ENCODE peak calls at places on chromosomes 6 and 20, in six cellular contexts. P, A, D, V, Y and N are unnamed samples.

GRCh38 chr20:49811825-49812462 is 684 bp upstream of the SLC9A8 start:
- DNase-seq in P (no peak), A (no peak), D (no peak), V (no peak), Y (no peak), N (no peak)

GRCh38 chr6:113281014-113281810 is 575.9 kb upstream of the MARCKS start:
- DNase-seq in P (no peak), A (no peak), D (no peak), V (no peak), Y (no peak), N (no peak)

GRCh38 chr20:48066256-48066655 is 281.0 kb upstream of the SULF2 start:
- DNase-seq in P (no peak), A (no peak), D (no peak), V (no peak), Y (no peak), N (no peak)

GRCh38 chr6:118324081-118324480 is 224.0 kb upstream of the PLN start:
- DNase-seq in P (no peak), A (no peak), D (no peak), V (no peak), Y (no peak), N (no peak)

GRCh38 chr6:169158750-169159149 is 94.9 kb downstream of the THBS2 start:
- DNase-seq in P (no peak), A (peak), D (no peak), V (no peak), Y (no peak), N (no peak)

GRCh38 chr20:40869416-40870147 is 159.0 kb upstream of the TOP1 start:
- DNase-seq in P (no peak), A (no peak), D (no peak), V (no peak), Y (no peak), N (peak)

GRCh38 chr6:16239798-16240123 is 1.4 kb downstream of the GMPR start:
- DNase-seq in P (no peak), A (no peak), D (no peak), V (no peak), Y (no peak), N (no peak)

GRCh38 chr6:20873425-20874190 is 339.4 kb downstream of the CDKAL1 start:
- DNase-seq in P (peak), A (no peak), D (no peak), V (no peak), Y (no peak), N (no peak)

GRCh38 chr6:78436335-78436734 is 431.0 kb upstream of the IRAK1BP1 start:
- DNase-seq in P (peak), A (no peak), D (no peak), V (no peak), Y (no peak), N (no peak)

GRCh38 chr6:101083533-101084172 is 202.5 kb upstream of the ASCC3 start:
- DNase-seq in P (no peak), A (no peak), D (no peak), V (no peak), Y (no peak), N (no peak)

GRCh38 chr20:13105864-13106457 is 97.2 kb downstream of the SPTLC3 start:
- DNase-seq in P (no peak), A (peak), D (no peak), V (no peak), Y (no peak), N (no peak)

GRCh38 chr6:130185658-130186057 is 37.1 kb downstream of the SAMD3 start:
- DNase-seq in P (no peak), A (no peak), D (no peak), V (no peak), Y (no peak), N (no peak)

GRCh38 chr20:17503501-17504325 is 27.5 kb downstream of the BFSP1 start:
- DNase-seq in P (no peak), A (no peak), D (no peak), V (no peak), Y (no peak), N (no peak)

GRCh38 chr6:141587482-141588266 is 545.1 kb upstream of the GJE1 start:
- DNase-seq in P (no peak), A (no peak), D (no peak), V (no peak), Y (no peak), N (no peak)

GRCh38 chr6:162032620-162033019 is 694.9 kb downstream of the PRKN start:
- DNase-seq in P (no peak), A (peak), D (no peak), V (no peak), Y (no peak), N (no peak)

DNA sequence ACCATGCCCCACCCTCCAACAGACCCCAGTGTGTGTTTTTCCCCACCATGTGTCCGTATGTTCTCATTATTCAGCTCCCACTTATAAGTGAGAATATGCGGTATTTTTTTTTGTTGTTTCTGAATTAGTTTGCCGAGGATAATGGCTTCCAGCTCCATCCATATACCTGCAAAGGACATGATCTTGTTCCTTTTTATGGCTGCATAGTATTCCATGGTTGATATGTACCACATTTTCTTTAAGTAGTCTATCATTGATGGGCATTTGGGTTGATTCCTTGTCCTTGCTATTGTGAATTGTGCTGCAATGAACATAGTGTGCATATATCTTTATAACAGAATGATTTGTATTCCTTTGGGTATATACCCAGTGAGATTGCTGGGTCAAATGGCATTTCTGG is 176.9 kb downstream of the UTRN start:
- DNase-seq in P (no peak), A (no peak), D (no peak), V (no peak), Y (no peak), N (no peak)
- TF ChIP-seq CTCF in P (no peak), A (no peak), D (no peak), V (no peak), Y (no peak), N (no peak)

GRCh38 chr6:166422201-166422940 is 39.6 kb upstream of the MPC1 start:
- DNase-seq in P (no peak), A (no peak), D (no peak), V (no peak), Y (no peak), N (no peak)

GRCh38 chr6:166418691-166419143 is 36.0 kb upstream of the MPC1 start:
- DNase-seq in P (no peak), A (no peak), D (no peak), V (no peak), Y (no peak), N (no peak)

GRCh38 chr6:166419717-166420116 is 37.0 kb upstream of the MPC1 start:
- DNase-seq in P (no peak), A (no peak), D (no peak), V (no peak), Y (no peak), N (no peak)

GRCh38 chr6:166419268-166419667 is 36.5 kb upstream of the MPC1 start:
- DNase-seq in P (no peak), A (peak), D (no peak), V (peak), Y (no peak), N (no peak)

GRCh38 chr6:166420351-166420750 is 37.6 kb upstream of the MPC1 start:
- DNase-seq in P (no peak), A (no peak), D (no peak), V (no peak), Y (no peak), N (no peak)
- TF ChIP-seq CTCF in P (peak), A (no peak), D (no peak), V (no peak), Y (no peak), N (no peak)

GRCh38 chr6:157235600-157236039 is 87.7 kb downstream of the TMEM242 start:
- DNase-seq in P (no peak), A (peak), D (peak), V (no peak), Y (no peak), N (peak)
- TF ChIP-seq CTCF in P (peak), A (peak), D (peak), V (peak), Y (peak), N (peak)

DNA sequence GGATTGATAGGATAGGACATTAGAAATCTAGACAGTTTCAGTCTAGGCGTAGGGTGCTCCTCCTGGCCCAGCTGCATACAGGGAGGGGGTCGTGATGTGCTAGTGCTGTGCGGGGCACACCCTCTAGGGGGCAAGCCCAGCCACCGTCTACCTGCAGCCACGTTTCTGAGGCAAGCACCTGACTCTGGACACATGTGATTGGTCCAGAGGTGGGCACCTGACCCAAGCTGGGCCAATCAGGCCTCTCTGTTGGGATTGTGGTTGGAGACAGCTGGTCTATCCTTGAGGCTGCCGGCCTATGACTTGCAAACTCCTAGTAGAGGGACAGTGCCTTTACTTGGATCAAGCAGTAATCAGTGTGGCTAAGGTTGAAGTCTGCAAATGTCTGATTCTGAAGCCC is 317.1 kb downstream of the BMP7 start:
- DNase-seq in P (no peak), A (no peak), D (no peak), V (no peak), Y (no peak), N (no peak)
- TF ChIP-seq CTCF in P (no peak), A (no peak), D (no peak), V (no peak), Y (no peak), N (no peak)

GRCh38 chr20:63402178-63402859 is 41.2 kb upstream of the CHRNA4 start:
- DNase-seq in P (no peak), A (no peak), D (no peak), V (no peak), Y (no peak), N (no peak)

GRCh38 chr20:63401384-63402110 is 40.4 kb upstream of the CHRNA4 start:
- DNase-seq in P (no peak), A (no peak), D (no peak), V (no peak), Y (no peak), N (no peak)

GRCh38 chr20:63399596-63400375 is 38.6 kb upstream of the CHRNA4 start:
- DNase-seq in P (no peak), A (no peak), D (no peak), V (no peak), Y (no peak), N (no peak)

GRCh38 chr20:63398744-63399514 is 37.8 kb upstream of the CHRNA4 start:
- DNase-seq in P (no peak), A (no peak), D (no peak), V (no peak), Y (no peak), N (no peak)

GRCh38 chr20:63400486-63401210 is 39.5 kb upstream of the CHRNA4 start:
- DNase-seq in P (no peak), A (no peak), D (no peak), V (no peak), Y (no peak), N (no peak)
- TF ChIP-seq CTCF in P (no peak), A (no peak), D (no peak), V (no peak), Y (no peak), N (no peak)

DNA sequence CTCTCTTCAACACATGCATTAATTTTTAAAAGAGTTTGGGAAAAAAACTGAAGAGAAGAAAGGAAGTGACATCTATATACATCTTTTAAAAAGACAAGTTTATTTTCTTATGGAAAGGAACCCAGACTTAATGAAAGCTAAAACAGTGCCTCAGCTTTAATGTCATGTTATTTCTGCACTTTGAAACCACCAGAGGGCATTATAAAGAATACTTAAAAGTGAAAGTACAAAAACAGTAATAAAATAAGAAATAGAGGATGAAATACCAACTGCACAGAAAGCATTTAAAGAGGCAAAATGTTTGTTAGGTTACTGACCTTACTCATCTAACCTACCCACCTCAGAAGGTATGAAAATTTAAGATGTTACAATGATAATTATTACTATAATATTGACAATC is 98.8 kb downstream of the HUS1B start:
- DNase-seq in P (no peak), A (peak), D (no peak), V (no peak), Y (no peak), N (no peak)
- TF ChIP-seq CTCF in P (no peak), A (peak), D (no peak), V (peak), Y (no peak), N (no peak)

GRCh38 chr6:44668391-44668930 is 281.0 kb downstream of the CDC5L start:
- DNase-seq in P (no peak), A (no peak), D (no peak), V (no peak), Y (no peak), N (no peak)

GRCh38 chr6:44668976-44669934 is 281.7 kb downstream of the CDC5L start:
- DNase-seq in P (no peak), A (no peak), D (no peak), V (no peak), Y (no peak), N (no peak)

GRCh38 chr6:44667226-44667625 is 279.7 kb downstream of the CDC5L start:
- DNase-seq in P (no peak), A (no peak), D (no peak), V (no peak), Y (no peak), N (no peak)

GRCh38 chr6:44666324-44666723 is 278.8 kb downstream of the CDC5L start:
- DNase-seq in P (peak), A (no peak), D (no peak), V (no peak), Y (no peak), N (no peak)

DNA sequence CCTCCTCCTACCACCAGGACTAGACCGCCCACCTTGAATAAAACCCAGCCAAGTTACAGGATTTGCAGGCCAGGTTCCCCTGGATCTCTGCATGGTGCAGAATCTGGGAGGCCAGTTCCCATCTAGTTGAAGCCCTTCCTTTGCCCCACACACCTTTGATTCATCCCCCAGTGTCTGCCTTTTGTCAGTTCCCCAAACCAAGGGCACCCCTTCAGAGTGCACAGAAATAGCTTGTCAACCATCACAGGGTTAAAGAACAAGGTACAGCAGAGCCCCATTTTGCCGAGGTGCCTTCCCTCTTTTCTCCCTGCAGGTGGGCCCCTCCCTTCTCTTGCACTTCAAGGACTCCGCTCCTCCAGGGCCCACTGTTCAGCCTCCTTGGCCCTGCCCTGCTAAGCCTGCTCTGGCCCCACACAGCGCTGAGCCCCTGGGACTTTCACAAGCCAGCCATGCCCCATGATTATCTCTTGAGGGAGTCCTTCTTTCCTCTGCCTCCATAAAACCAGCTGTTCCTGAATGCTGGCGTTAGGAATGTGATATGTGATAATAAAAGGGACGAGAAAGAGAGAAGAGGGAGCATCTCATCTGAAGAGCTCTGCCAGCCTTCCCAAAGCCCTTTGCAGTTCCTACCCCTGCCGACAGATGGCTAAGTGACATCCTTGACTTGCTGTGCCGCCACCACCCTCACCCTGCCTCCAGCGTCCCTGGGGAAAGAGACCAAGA is 280.3 kb downstream of the CDC5L start:
- DNase-seq in P (peak), A (peak), D (peak), V (no peak), Y (no peak), N (peak)
- TF ChIP-seq CTCF in P (peak), A (peak), D (peak), V (peak), Y (peak), N (peak)

GRCh38 chr20:51635680-51636079 is 93.2 kb upstream of the NFATC2 start:
- DNase-seq in P (no peak), A (no peak), D (no peak), V (no peak), Y (no peak), N (no peak)
- TF ChIP-seq CTCF in P (no peak), A (no peak), D (no peak), V (no peak), Y (no peak), N (no peak)

GRCh38 chr20:61621381-61621780 is 369.3 kb downstream of the CDH4 start:
- DNase-seq in P (no peak), A (no peak), D (no peak), V (no peak), Y (no peak), N (no peak)
- TF ChIP-seq CTCF in P (no peak), A (no peak), D (no peak), V (no peak), Y (no peak), N (no peak)

GRCh38 chr6:160775730-160776129 is 73.7 kb downstream of the PLG start:
- DNase-seq in P (no peak), A (no peak), D (no peak), V (no peak), Y (no peak), N (no peak)
- TF ChIP-seq CTCF in P (no peak), A (no peak), D (no peak), V (no peak), Y (no peak), N (no peak)